ENCODE peak calls at places on chromosomes 2 and 18, in five cellular contexts. One of them, this sample, is unnamed.

GRCh38 chr2:146579154-146579930 is 1265.5 kb upstream of the ACVR2A start:
- DNase-seq in stimulated activated CD4-positive, alpha-beta T cell treated with anti-CD3 and anti-CD28 coated beads, Interleukin-1b, Interleukin-23, amount 100 ng/mL, for 1 hour: no peak
- DNase-seq in stimulated activated CD8-positive, alpha-beta memory T cell treated with anti-CD3 and anti-CD28 coated beads, Interleukin-15, amount 100 ng/mL, for 1 hour: no peak
- DNase-seq in AG04450: peak; percentile 26
- DNase-seq in A549: peak; percentile 4
- DNase-seq in this sample: no peak

GRCh38 chr2:55175254-55176093 is 56.6 kb downstream of the CLHC1 start:
- DNase-seq in stimulated activated CD4-positive, alpha-beta T cell treated with anti-CD3 and anti-CD28 coated beads, Interleukin-1b, Interleukin-23, amount 100 ng/mL, for 1 hour: no peak
- DNase-seq in stimulated activated CD8-positive, alpha-beta memory T cell treated with anti-CD3 and anti-CD28 coated beads, Interleukin-15, amount 100 ng/mL, for 1 hour: no peak
- DNase-seq in AG04450: no peak
- DNase-seq in A549: peak; percentile 87
- DNase-seq in this sample: no peak

GRCh38 chr2:82182270-82182669 is 1877.7 kb upstream of the LRRTM1 start:
- DNase-seq in stimulated activated CD4-positive, alpha-beta T cell treated with anti-CD3 and anti-CD28 coated beads, Interleukin-1b, Interleukin-23, amount 100 ng/mL, for 1 hour: no peak
- DNase-seq in stimulated activated CD8-positive, alpha-beta memory T cell treated with anti-CD3 and anti-CD28 coated beads, Interleukin-15, amount 100 ng/mL, for 1 hour: no peak
- DNase-seq in AG04450: no peak
- DNase-seq in A549: no peak
- DNase-seq in this sample: no peak

GRCh38 chr18:56903686-56904085 is 243.2 kb upstream of the BOD1L2 start:
- DNase-seq in stimulated activated CD4-positive, alpha-beta T cell treated with anti-CD3 and anti-CD28 coated beads, Interleukin-1b, Interleukin-23, amount 100 ng/mL, for 1 hour: no peak
- DNase-seq in stimulated activated CD8-positive, alpha-beta memory T cell treated with anti-CD3 and anti-CD28 coated beads, Interleukin-15, amount 100 ng/mL, for 1 hour: no peak
- DNase-seq in AG04450: no peak
- DNase-seq in A549: no peak
- DNase-seq in this sample: no peak

GRCh38 chr2:128394004-128394730 is 75.5 kb upstream of the HS6ST1 start:
- DNase-seq in stimulated activated CD4-positive, alpha-beta T cell treated with anti-CD3 and anti-CD28 coated beads, Interleukin-1b, Interleukin-23, amount 100 ng/mL, for 1 hour: no peak
- DNase-seq in stimulated activated CD8-positive, alpha-beta memory T cell treated with anti-CD3 and anti-CD28 coated beads, Interleukin-15, amount 100 ng/mL, for 1 hour: no peak
- DNase-seq in AG04450: no peak
- DNase-seq in A549: no peak
- DNase-seq in this sample: no peak

GRCh38 chr2:186135697-186136096 is 350.4 kb upstream of the ZC3H15 start:
- DNase-seq in stimulated activated CD4-positive, alpha-beta T cell treated with anti-CD3 and anti-CD28 coated beads, Interleukin-1b, Interleukin-23, amount 100 ng/mL, for 1 hour: no peak
- DNase-seq in stimulated activated CD8-positive, alpha-beta memory T cell treated with anti-CD3 and anti-CD28 coated beads, Interleukin-15, amount 100 ng/mL, for 1 hour: no peak
- DNase-seq in AG04450: no peak
- DNase-seq in A549: no peak
- DNase-seq in this sample: no peak

GRCh38 chr2:197097578-197098366 is 171.3 kb upstream of the PGAP1 start:
- DNase-seq in stimulated activated CD4-positive, alpha-beta T cell treated with anti-CD3 and anti-CD28 coated beads, Interleukin-1b, Interleukin-23, amount 100 ng/mL, for 1 hour: no peak
- DNase-seq in stimulated activated CD8-positive, alpha-beta memory T cell treated with anti-CD3 and anti-CD28 coated beads, Interleukin-15, amount 100 ng/mL, for 1 hour: no peak
- DNase-seq in AG04450: peak; percentile 77
- DNase-seq in A549: no peak
- DNase-seq in this sample: peak; percentile 84

GRCh38 chr2:165791811-165792454 is 2.1 kb downstream of the GALNT3 start:
- DNase-seq in stimulated activated CD4-positive, alpha-beta T cell treated with anti-CD3 and anti-CD28 coated beads, Interleukin-1b, Interleukin-23, amount 100 ng/mL, for 1 hour: no peak
- DNase-seq in stimulated activated CD8-positive, alpha-beta memory T cell treated with anti-CD3 and anti-CD28 coated beads, Interleukin-15, amount 100 ng/mL, for 1 hour: no peak
- DNase-seq in AG04450: no peak
- DNase-seq in A549: no peak
- DNase-seq in this sample: no peak

GRCh38 chr18:11726556-11726955 is 37.5 kb downstream of the GNAL start:
- DNase-seq in stimulated activated CD4-positive, alpha-beta T cell treated with anti-CD3 and anti-CD28 coated beads, Interleukin-1b, Interleukin-23, amount 100 ng/mL, for 1 hour: no peak
- DNase-seq in stimulated activated CD8-positive, alpha-beta memory T cell treated with anti-CD3 and anti-CD28 coated beads, Interleukin-15, amount 100 ng/mL, for 1 hour: no peak
- DNase-seq in AG04450: no peak
- DNase-seq in A549: no peak
- DNase-seq in this sample: no peak

GRCh38 chr18:31512203-31512764 is 14.3 kb downstream of the DSG2 start:
- DNase-seq in stimulated activated CD4-positive, alpha-beta T cell treated with anti-CD3 and anti-CD28 coated beads, Interleukin-1b, Interleukin-23, amount 100 ng/mL, for 1 hour: no peak
- DNase-seq in stimulated activated CD8-positive, alpha-beta memory T cell treated with anti-CD3 and anti-CD28 coated beads, Interleukin-15, amount 100 ng/mL, for 1 hour: no peak
- DNase-seq in AG04450: no peak
- DNase-seq in A549: peak; percentile 58
- DNase-seq in this sample: no peak

GRCh38 chr18:12911025-12911927 is 27.2 kb upstream of the PTPN2 start:
- DNase-seq in stimulated activated CD4-positive, alpha-beta T cell treated with anti-CD3 and anti-CD28 coated beads, Interleukin-1b, Interleukin-23, amount 100 ng/mL, for 1 hour: peak; percentile 23
- DNase-seq in stimulated activated CD8-positive, alpha-beta memory T cell treated with anti-CD3 and anti-CD28 coated beads, Interleukin-15, amount 100 ng/mL, for 1 hour: no peak
- DNase-seq in AG04450: no peak
- DNase-seq in A549: no peak
- DNase-seq in this sample: no peak

GRCh38 chr18:58232674-58233073 is 188.6 kb downstream of the NEDD4L start:
- DNase-seq in stimulated activated CD4-positive, alpha-beta T cell treated with anti-CD3 and anti-CD28 coated beads, Interleukin-1b, Interleukin-23, amount 100 ng/mL, for 1 hour: no peak
- DNase-seq in stimulated activated CD8-positive, alpha-beta memory T cell treated with anti-CD3 and anti-CD28 coated beads, Interleukin-15, amount 100 ng/mL, for 1 hour: no peak
- DNase-seq in AG04450: no peak
- DNase-seq in A549: no peak
- DNase-seq in this sample: no peak

GRCh38 chr18:38019292-38019691 is 453.7 kb upstream of the CELF4 start:
- DNase-seq in stimulated activated CD4-positive, alpha-beta T cell treated with anti-CD3 and anti-CD28 coated beads, Interleukin-1b, Interleukin-23, amount 100 ng/mL, for 1 hour: no peak
- DNase-seq in stimulated activated CD8-positive, alpha-beta memory T cell treated with anti-CD3 and anti-CD28 coated beads, Interleukin-15, amount 100 ng/mL, for 1 hour: no peak
- DNase-seq in AG04450: no peak
- DNase-seq in A549: no peak
- DNase-seq in this sample: no peak

GRCh38 chr18:31863103-31863502 is 79.8 kb downstream of the TRAPPC8 start:
- DNase-seq in stimulated activated CD4-positive, alpha-beta T cell treated with anti-CD3 and anti-CD28 coated beads, Interleukin-1b, Interleukin-23, amount 100 ng/mL, for 1 hour: no peak
- DNase-seq in stimulated activated CD8-positive, alpha-beta memory T cell treated with anti-CD3 and anti-CD28 coated beads, Interleukin-15, amount 100 ng/mL, for 1 hour: no peak
- DNase-seq in AG04450: no peak
- DNase-seq in A549: no peak
- DNase-seq in this sample: no peak

GRCh38 chr2:179532890-179533289 is 268.3 kb upstream of the SESTD1 start:
- DNase-seq in stimulated activated CD4-positive, alpha-beta T cell treated with anti-CD3 and anti-CD28 coated beads, Interleukin-1b, Interleukin-23, amount 100 ng/mL, for 1 hour: no peak
- DNase-seq in stimulated activated CD8-positive, alpha-beta memory T cell treated with anti-CD3 and anti-CD28 coated beads, Interleukin-15, amount 100 ng/mL, for 1 hour: no peak
- DNase-seq in AG04450: no peak
- DNase-seq in A549: no peak
- DNase-seq in this sample: no peak

GRCh38 chr2:134206029-134206428 is 47.8 kb upstream of the MGAT5 start:
- DNase-seq in stimulated activated CD4-positive, alpha-beta T cell treated with anti-CD3 and anti-CD28 coated beads, Interleukin-1b, Interleukin-23, amount 100 ng/mL, for 1 hour: no peak
- DNase-seq in stimulated activated CD8-positive, alpha-beta memory T cell treated with anti-CD3 and anti-CD28 coated beads, Interleukin-15, amount 100 ng/mL, for 1 hour: no peak
- DNase-seq in AG04450: no peak
- DNase-seq in A549: no peak
- DNase-seq in this sample: no peak

GRCh38 chr2:100193334-100193733 is 50.9 kb upstream of the AFF3 start:
- DNase-seq in stimulated activated CD4-positive, alpha-beta T cell treated with anti-CD3 and anti-CD28 coated beads, Interleukin-1b, Interleukin-23, amount 100 ng/mL, for 1 hour: no peak
- DNase-seq in stimulated activated CD8-positive, alpha-beta memory T cell treated with anti-CD3 and anti-CD28 coated beads, Interleukin-15, amount 100 ng/mL, for 1 hour: no peak
- DNase-seq in AG04450: no peak
- DNase-seq in A549: no peak
- DNase-seq in this sample: no peak

GRCh38 chr18:55324166-55324565 is 263.8 kb downstream of the TCF4 start:
- DNase-seq in stimulated activated CD4-positive, alpha-beta T cell treated with anti-CD3 and anti-CD28 coated beads, Interleukin-1b, Interleukin-23, amount 100 ng/mL, for 1 hour: no peak
- DNase-seq in stimulated activated CD8-positive, alpha-beta memory T cell treated with anti-CD3 and anti-CD28 coated beads, Interleukin-15, amount 100 ng/mL, for 1 hour: no peak
- DNase-seq in AG04450: no peak
- DNase-seq in A549: no peak
- DNase-seq in this sample: no peak

GRCh38 chr2:204040016-204040415 is 103.5 kb downstream of the ICOS start:
- DNase-seq in stimulated activated CD4-positive, alpha-beta T cell treated with anti-CD3 and anti-CD28 coated beads, Interleukin-1b, Interleukin-23, amount 100 ng/mL, for 1 hour: no peak
- DNase-seq in stimulated activated CD8-positive, alpha-beta memory T cell treated with anti-CD3 and anti-CD28 coated beads, Interleukin-15, amount 100 ng/mL, for 1 hour: no peak
- DNase-seq in AG04450: no peak
- DNase-seq in A549: no peak
- DNase-seq in this sample: no peak

GRCh38 chr2:163644238-163644637 is 91.6 kb downstream of the FIGN start:
- DNase-seq in stimulated activated CD4-positive, alpha-beta T cell treated with anti-CD3 and anti-CD28 coated beads, Interleukin-1b, Interleukin-23, amount 100 ng/mL, for 1 hour: no peak
- DNase-seq in stimulated activated CD8-positive, alpha-beta memory T cell treated with anti-CD3 and anti-CD28 coated beads, Interleukin-15, amount 100 ng/mL, for 1 hour: no peak
- DNase-seq in AG04450: no peak
- DNase-seq in A549: no peak
- DNase-seq in this sample: no peak

GRCh38 chr2:73238976-73239375 is 4.9 kb downstream of the CCT7 start:
- DNase-seq in stimulated activated CD4-positive, alpha-beta T cell treated with anti-CD3 and anti-CD28 coated beads, Interleukin-1b, Interleukin-23, amount 100 ng/mL, for 1 hour: no peak
- DNase-seq in stimulated activated CD8-positive, alpha-beta memory T cell treated with anti-CD3 and anti-CD28 coated beads, Interleukin-15, amount 100 ng/mL, for 1 hour: no peak
- DNase-seq in AG04450: no peak
- DNase-seq in A549: no peak
- DNase-seq in this sample: no peak

GRCh38 chr18:59996370-59996966 is 96.7 kb downstream of the PMAIP1 start:
- DNase-seq in stimulated activated CD4-positive, alpha-beta T cell treated with anti-CD3 and anti-CD28 coated beads, Interleukin-1b, Interleukin-23, amount 100 ng/mL, for 1 hour: no peak
- DNase-seq in stimulated activated CD8-positive, alpha-beta memory T cell treated with anti-CD3 and anti-CD28 coated beads, Interleukin-15, amount 100 ng/mL, for 1 hour: no peak
- DNase-seq in AG04450: peak; percentile 23
- DNase-seq in A549: peak; percentile 33
- DNase-seq in this sample: no peak

GRCh38 chr18:62282188-62282629 is 42.9 kb upstream of the TNFRSF11A start:
- DNase-seq in stimulated activated CD4-positive, alpha-beta T cell treated with anti-CD3 and anti-CD28 coated beads, Interleukin-1b, Interleukin-23, amount 100 ng/mL, for 1 hour: no peak
- DNase-seq in stimulated activated CD8-positive, alpha-beta memory T cell treated with anti-CD3 and anti-CD28 coated beads, Interleukin-15, amount 100 ng/mL, for 1 hour: no peak
- DNase-seq in AG04450: peak; percentile 41
- DNase-seq in A549: no peak
- DNase-seq in this sample: no peak

GRCh38 chr2:209425082-209426071 is 1.5 kb downstream of the MAP2 start:
- DNase-seq in stimulated activated CD4-positive, alpha-beta T cell treated with anti-CD3 and anti-CD28 coated beads, Interleukin-1b, Interleukin-23, amount 100 ng/mL, for 1 hour: no peak
- DNase-seq in stimulated activated CD8-positive, alpha-beta memory T cell treated with anti-CD3 and anti-CD28 coated beads, Interleukin-15, amount 100 ng/mL, for 1 hour: no peak
- DNase-seq in AG04450: no peak
- DNase-seq in A549: peak; percentile 20
- DNase-seq in this sample: no peak

This sample was measured in right atrium auricular region.